ENCODE peak calls at places on chromosomes 1 and 21, in ten cellular contexts. Q is transverse colon, H is HFF-Myc, W is epithelial cell of proximal tubule, M is glutamatergic neuron, B is PC-3, V is foreskin fibroblast, I is fibroblast of lung, Y is A549, X is endothelial cell. L is an unnamed sample.

GRCh38 chr1:74423476-74423875 is 88.9 kb downstream of the LRRC53 start:
- DNase-seq in X (no peak), I (no peak), H (no peak), V (no peak), Y (no peak), M (no peak), W (no peak), B (no peak), Q (no peak), L (no peak)

GRCh38 chr1:53552146-53552940 is 93.1 kb downstream of the DMRTB1 start:
- DNase-seq in B (peak), Q (no peak), Y (no peak), V (no peak), H (no peak), X (no peak), W (no peak), M (peak), I (peak), L (no peak)

GRCh38 chr1:184489908-184490307 is 103.1 kb downstream of the C1orf21 start:
- DNase-seq in X (no peak), H (no peak), M (no peak), V (peak), I (no peak), Y (no peak), Q (no peak), W (no peak), B (no peak), L (no peak)

GRCh38 chr1:93909146-93910050 is at the start of gene GCLM:
- DNase-seq in Q (peak), Y (peak), M (peak), X (peak), B (peak), I (peak), H (peak), W (no peak), V (peak), L (peak)

GRCh38 chr1:14784790-14785773 is 186.6 kb downstream of the KAZN start:
- DNase-seq in H (no peak), Q (no peak), W (no peak), M (no peak), B (no peak), X (no peak), Y (no peak), I (no peak), V (no peak), L (no peak)

GRCh38 chr1:105208581-105208980 is 1458.9 kb downstream of the AMY1C start:
- DNase-seq in X (no peak), H (no peak), V (no peak), I (no peak), B (no peak), Y (no peak), M (no peak), Q (no peak), W (no peak), L (no peak)

GRCh38 chr1:96498744-96499143 is 222.8 kb upstream of the PTBP2 start:
- DNase-seq in W (no peak), B (no peak), V (no peak), I (no peak), Y (no peak), M (no peak), H (no peak), X (no peak), Q (no peak), L (no peak)

GRCh38 chr1:19739628-19740027 is 60.1 kb downstream of the TMCO4 start:
- DNase-seq in Q (no peak), X (no peak), V (no peak), M (no peak), W (no peak), H (no peak), B (no peak), I (no peak), Y (no peak), L (no peak)

DNA sequence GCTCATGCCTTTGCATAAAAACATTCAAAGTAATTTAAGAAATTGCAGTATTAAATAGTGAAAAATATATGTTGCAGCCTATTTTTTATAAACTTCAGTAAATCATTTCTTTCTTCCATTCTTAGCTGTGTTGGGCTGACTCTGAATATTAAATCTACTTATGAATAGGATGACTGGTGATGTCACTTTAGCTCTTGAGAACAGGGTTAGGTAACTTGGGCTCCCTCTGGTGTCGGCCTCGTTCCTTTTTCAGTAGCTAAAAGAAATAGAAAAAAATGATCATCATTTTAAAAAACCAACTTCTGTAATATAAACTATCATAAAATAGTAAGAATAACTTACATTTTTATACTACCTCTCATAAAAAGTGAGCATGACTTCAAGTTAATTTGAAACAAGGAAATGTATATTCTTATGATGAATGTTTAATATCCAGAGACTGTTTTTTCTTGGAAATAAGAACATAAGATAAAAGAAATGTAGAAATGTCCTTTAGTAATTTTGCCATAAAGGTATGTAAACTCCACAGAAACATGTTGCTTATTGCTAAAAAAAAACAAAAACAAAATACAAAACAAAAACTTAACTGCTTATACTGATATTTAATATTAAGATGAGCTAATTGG is 26.8 kb upstream of the NCAM2 start:
- DNase-seq in X (peak), B (peak), Q (peak), Y (no peak), M (peak), I (peak), W (peak), H (peak), V (peak), L (peak)
- TF ChIP-seq CTCF in X (peak), B (peak), Q (peak), Y (no peak), M (peak), I (peak), W (peak), H (peak), V (peak), L (peak)

GRCh38 chr1:25795955-25796806 is 3.8 kb upstream of the SELENON start:
- DNase-seq in I (no peak), H (no peak), Y (no peak), V (no peak), Q (no peak), X (no peak), W (no peak), M (no peak), B (peak), L (no peak)

GRCh38 chr1:25798666-25799345 is 1.2 kb upstream of the SELENON start:
- DNase-seq in B (no peak), M (no peak), Y (no peak), W (no peak), V (no peak), Q (no peak), X (no peak), I (no peak), H (no peak), L (no peak)

GRCh38 chr1:25796807-25797458 is 3.1 kb upstream of the SELENON start:
- DNase-seq in X (peak), V (peak), W (no peak), Q (peak), H (no peak), Y (peak), I (peak), B (peak), M (peak), L (peak)

GRCh38 chr1:25799346-25799720 is 660 bp upstream of the SELENON start:
- DNase-seq in I (no peak), X (no peak), Y (no peak), V (no peak), Q (no peak), H (no peak), W (no peak), B (no peak), M (no peak), L (no peak)

GRCh38 chr1:25797939-25798338 is 2.1 kb upstream of the SELENON start:
- DNase-seq in X (peak), H (no peak), I (no peak), Q (no peak), B (peak), Y (peak), M (peak), V (peak), W (no peak), L (peak)
- TF ChIP-seq CTCF in X (peak), H (peak), I (peak), Q (peak), B (peak), Y (peak), M (peak), V (peak), W (peak), L (peak)

DNA sequence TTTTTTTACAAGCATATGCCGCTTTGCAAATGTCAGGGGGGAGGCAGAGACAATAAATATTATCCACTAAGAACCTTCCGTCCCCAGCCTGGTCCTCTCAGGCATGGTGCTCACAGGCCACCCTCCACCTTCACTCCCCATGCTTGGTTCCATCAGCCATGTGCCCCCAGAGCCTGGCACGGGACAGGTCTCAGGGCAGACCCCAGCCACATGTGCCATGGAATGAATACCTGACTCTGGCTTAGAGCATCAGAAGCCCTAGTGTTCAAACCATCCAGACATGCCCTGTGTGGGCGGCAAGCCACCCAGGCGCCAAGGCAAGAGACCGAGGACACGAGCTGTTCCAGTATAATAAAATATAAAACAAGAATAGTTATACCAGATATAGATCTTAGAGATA is 5.4 kb downstream of the LSS start:
- DNase-seq in H (no peak), V (no peak), Y (no peak), X (no peak), B (no peak), W (no peak), Q (no peak), M (no peak), I (no peak), L (no peak)
- TF ChIP-seq CTCF in H (no peak), V (no peak), Y (no peak), X (no peak), B (no peak), W (no peak), Q (no peak), M (no peak), I (no peak), L (no peak)

DNA sequence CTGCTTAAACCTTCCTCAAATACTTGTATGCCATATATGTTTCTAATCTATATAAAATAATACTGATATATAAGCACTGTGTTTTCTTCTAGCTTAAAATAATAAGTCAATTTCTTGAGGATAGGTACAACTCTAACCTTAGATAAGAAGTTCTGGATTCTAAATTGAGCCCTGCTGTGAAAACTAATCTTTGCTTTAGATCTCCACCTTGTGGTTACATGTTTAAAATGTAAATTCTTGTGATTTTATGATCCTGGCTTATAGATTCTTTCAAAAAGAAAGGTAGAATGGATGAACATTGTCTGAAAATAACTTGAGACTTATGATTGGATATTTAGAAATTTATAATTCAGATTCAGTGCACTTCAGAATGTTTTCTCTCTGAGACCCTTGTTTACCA is 38.9 kb upstream of the HMCN1 start:
- DNase-seq in X (no peak), B (peak), I (no peak), M (no peak), W (no peak), H (no peak), V (peak), Y (peak), Q (no peak), L (no peak)
- TF ChIP-seq CTCF in X (peak), B (peak), I (no peak), M (no peak), W (peak), H (no peak), V (no peak), Y (peak), Q (peak), L (no peak)

GRCh38 chr1:204280562-204280961 is 66.8 kb upstream of the GOLT1A start:
- DNase-seq in Y (no peak), H (no peak), Q (no peak), M (no peak), B (no peak), X (no peak), V (no peak), I (no peak), W (no peak), L (no peak)
- TF ChIP-seq CTCF in Y (no peak), H (peak), Q (no peak), M (no peak), B (no peak), X (no peak), V (no peak), I (no peak), W (no peak), L (no peak)